ENCODE peak calls at places on chromosomes 5 and 9, in nine cellular contexts. One of them, this sample, is unnamed.

GRCh38 chr9:133759146-133759900 is 21.2 kb upstream of the SARDH start:
- DNase-seq in SK-N-MC: no peak
- DNase-seq in left ventricle myocardium inferior: peak; percentile 55
- DNase-seq in GM12878: no peak
- DNase-seq in heart left ventricle: no peak
- DNase-seq in Peyer's patch: peak; percentile 44
- DNase-seq in cardiac muscle cell: peak; percentile 32
- DNase-seq in GM23248: no peak
- DNase-seq in pancreas: peak; percentile 63
- DNase-seq in this sample: peak; percentile 60

GRCh38 chr9:105911104-105911911 is 217.0 kb downstream of the TMEM38B start:
- DNase-seq in SK-N-MC: no peak
- DNase-seq in left ventricle myocardium inferior: no peak
- DNase-seq in GM12878: no peak
- DNase-seq in heart left ventricle: no peak
- DNase-seq in Peyer's patch: no peak
- DNase-seq in cardiac muscle cell: peak; percentile 29
- DNase-seq in GM23248: no peak
- DNase-seq in pancreas: no peak
- DNase-seq in this sample: no peak

GRCh38 chr5:142845954-142846398 is 75.8 kb downstream of the ARHGAP26 start:
- DNase-seq in SK-N-MC: no peak
- DNase-seq in left ventricle myocardium inferior: no peak
- DNase-seq in GM12878: no peak
- DNase-seq in heart left ventricle: no peak
- DNase-seq in Peyer's patch: no peak
- DNase-seq in cardiac muscle cell: no peak
- DNase-seq in GM23248: no peak
- DNase-seq in pancreas: no peak
- DNase-seq in this sample: no peak

GRCh38 chr9:109893222-109893621 is 113.2 kb downstream of the PALM2AKAP2 start:
- DNase-seq in SK-N-MC: no peak
- DNase-seq in left ventricle myocardium inferior: no peak
- DNase-seq in GM12878: no peak
- DNase-seq in heart left ventricle: no peak
- DNase-seq in Peyer's patch: no peak
- DNase-seq in cardiac muscle cell: no peak
- DNase-seq in GM23248: no peak
- DNase-seq in pancreas: no peak
- DNase-seq in this sample: no peak

GRCh38 chr5:17443333-17444125 is 54.5 kb upstream of the TAF11L2 start:
- DNase-seq in SK-N-MC: no peak
- DNase-seq in left ventricle myocardium inferior: peak; percentile 28
- DNase-seq in GM12878: no peak
- DNase-seq in heart left ventricle: peak; percentile 34
- DNase-seq in Peyer's patch: no peak
- DNase-seq in cardiac muscle cell: no peak
- DNase-seq in GM23248: no peak
- DNase-seq in pancreas: no peak
- DNase-seq in this sample: peak; percentile 61

GRCh38 chr5:61886214-61886613 is 419.8 kb upstream of the KIF2A start:
- DNase-seq in SK-N-MC: no peak
- DNase-seq in left ventricle myocardium inferior: no peak
- DNase-seq in GM12878: no peak
- DNase-seq in heart left ventricle: no peak
- DNase-seq in Peyer's patch: no peak
- DNase-seq in cardiac muscle cell: no peak
- DNase-seq in GM23248: no peak
- DNase-seq in pancreas: no peak
- DNase-seq in this sample: no peak

GRCh38 chr9:95992536-95992935 is 117.0 kb downstream of the ERCC6L2 start:
- DNase-seq in SK-N-MC: no peak
- DNase-seq in left ventricle myocardium inferior: no peak
- DNase-seq in GM12878: no peak
- DNase-seq in heart left ventricle: no peak
- DNase-seq in Peyer's patch: no peak
- DNase-seq in cardiac muscle cell: no peak
- DNase-seq in GM23248: no peak
- DNase-seq in pancreas: no peak
- DNase-seq in this sample: no peak

GRCh38 chr5:31397926-31398557 is 133.9 kb downstream of the DROSHA start:
- DNase-seq in SK-N-MC: no peak
- DNase-seq in left ventricle myocardium inferior: no peak
- DNase-seq in GM12878: no peak
- DNase-seq in heart left ventricle: no peak
- DNase-seq in Peyer's patch: no peak
- DNase-seq in cardiac muscle cell: no peak
- DNase-seq in GM23248: no peak
- DNase-seq in pancreas: no peak
- DNase-seq in this sample: no peak

GRCh38 chr5:149636861-149637246 is 55.6 kb downstream of the ARHGEF37 start:
- DNase-seq in SK-N-MC: no peak
- DNase-seq in left ventricle myocardium inferior: no peak
- DNase-seq in GM12878: no peak
- DNase-seq in heart left ventricle: peak; percentile 93
- DNase-seq in Peyer's patch: peak; percentile 55
- DNase-seq in cardiac muscle cell: peak; percentile 84
- DNase-seq in GM23248: peak; percentile 90
- DNase-seq in pancreas: peak; percentile 89
- DNase-seq in this sample: peak; percentile 84

GRCh38 chr5:93581738-93582414 is 857 bp upstream of the NR2F1-AS1 start:
- DNase-seq in SK-N-MC: no peak
- DNase-seq in left ventricle myocardium inferior: no peak
- DNase-seq in GM12878: no peak
- DNase-seq in heart left ventricle: no peak
- DNase-seq in Peyer's patch: no peak
- DNase-seq in cardiac muscle cell: no peak
- DNase-seq in GM23248: peak; percentile 70
- DNase-seq in pancreas: no peak
- DNase-seq in this sample: no peak

GRCh38 chr5:5885782-5886181 is 463.3 kb downstream of the ICE1 start:
- DNase-seq in SK-N-MC: no peak
- DNase-seq in left ventricle myocardium inferior: no peak
- DNase-seq in GM12878: no peak
- DNase-seq in heart left ventricle: no peak
- DNase-seq in Peyer's patch: no peak
- DNase-seq in cardiac muscle cell: no peak
- DNase-seq in GM23248: no peak
- DNase-seq in pancreas: no peak
- DNase-seq in this sample: no peak

DNA sequence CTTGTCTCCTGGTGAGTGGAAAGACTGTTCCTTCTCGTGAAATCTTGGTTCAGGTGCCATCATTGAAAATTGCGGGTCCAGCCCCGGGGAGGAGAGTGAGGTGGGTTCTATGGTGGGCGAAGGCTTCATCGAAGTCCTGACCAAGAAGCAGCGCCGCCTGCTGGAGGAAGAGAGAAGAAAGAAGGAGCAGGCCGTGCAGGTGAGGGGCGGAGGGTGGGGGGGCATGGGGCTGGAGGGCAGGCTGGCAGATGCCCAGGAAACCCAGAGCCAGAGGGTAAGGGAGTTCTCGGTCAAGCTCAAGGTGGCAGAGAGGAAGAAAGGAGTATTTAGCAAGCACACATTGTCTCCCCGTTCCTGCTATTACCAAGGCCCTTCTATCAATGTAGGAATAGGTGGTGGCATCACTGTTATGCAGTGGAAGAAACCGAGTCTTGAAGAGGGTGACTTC is 24.3 kb upstream of the POMT1 start:
- DNase-seq in SK-N-MC: no peak
- DNase-seq in left ventricle myocardium inferior: peak; percentile 41
- DNase-seq in GM12878: no peak
- DNase-seq in heart left ventricle: peak; percentile 53
- DNase-seq in Peyer's patch: peak; percentile 78
- DNase-seq in cardiac muscle cell: peak; percentile 70
- DNase-seq in GM23248: peak; percentile 56
- DNase-seq in pancreas: peak; percentile 79
- DNase-seq in this sample: peak; percentile 55
- H3K36me3 ChIP-seq in SK-N-MC: peaks cover 96% of the 10 kb centered on the region
- H3K36me3 ChIP-seq in left ventricle myocardium inferior: peaks cover 99% of the 10 kb centered on the region
- H3K36me3 ChIP-seq in GM12878: peaks cover 50% of the 10 kb centered on the region
- H3K36me3 ChIP-seq in heart left ventricle: peaks cover 88% of the 10 kb centered on the region
- H3K36me3 ChIP-seq in Peyer's patch: peaks cover 2% of the 10 kb centered on the region
- H3K36me3 ChIP-seq in cardiac muscle cell: peaks cover 93% of the 10 kb centered on the region
- H3K36me3 ChIP-seq in GM23248: peaks cover 57% of the 10 kb centered on the region
- H3K36me3 ChIP-seq in pancreas: peaks cover 79% of the 10 kb centered on the region
- H3K36me3 ChIP-seq in this sample: peaks cover 87% of the 10 kb centered on the region

GRCh38 chr9:121324755-121325154 is 45.3 kb downstream of the STOM start:
- DNase-seq in SK-N-MC: no peak
- DNase-seq in left ventricle myocardium inferior: no peak
- DNase-seq in GM12878: no peak
- DNase-seq in heart left ventricle: no peak
- DNase-seq in Peyer's patch: no peak
- DNase-seq in cardiac muscle cell: no peak
- DNase-seq in GM23248: no peak
- DNase-seq in pancreas: no peak
- DNase-seq in this sample: no peak

GRCh38 chr9:121324316-121324715 is 45.7 kb downstream of the STOM start:
- DNase-seq in SK-N-MC: no peak
- DNase-seq in left ventricle myocardium inferior: no peak
- DNase-seq in GM12878: no peak
- DNase-seq in heart left ventricle: no peak
- DNase-seq in Peyer's patch: no peak
- DNase-seq in cardiac muscle cell: no peak
- DNase-seq in GM23248: peak; percentile 15
- DNase-seq in pancreas: no peak
- DNase-seq in this sample: no peak

GRCh38 chr9:121326130-121326838 is 43.8 kb downstream of the STOM start:
- DNase-seq in SK-N-MC: no peak
- DNase-seq in left ventricle myocardium inferior: peak; percentile 89
- DNase-seq in GM12878: no peak
- DNase-seq in heart left ventricle: peak; percentile 90
- DNase-seq in Peyer's patch: peak; percentile 72
- DNase-seq in cardiac muscle cell: no peak
- DNase-seq in GM23248: peak; percentile 93
- DNase-seq in pancreas: no peak
- DNase-seq in this sample: peak; percentile 71

GRCh38 chr9:121326924-121327613 is 43.0 kb downstream of the STOM start:
- DNase-seq in SK-N-MC: no peak
- DNase-seq in left ventricle myocardium inferior: no peak
- DNase-seq in GM12878: no peak
- DNase-seq in heart left ventricle: no peak
- DNase-seq in Peyer's patch: no peak
- DNase-seq in cardiac muscle cell: no peak
- DNase-seq in GM23248: no peak
- DNase-seq in pancreas: no peak
- DNase-seq in this sample: no peak

DNA sequence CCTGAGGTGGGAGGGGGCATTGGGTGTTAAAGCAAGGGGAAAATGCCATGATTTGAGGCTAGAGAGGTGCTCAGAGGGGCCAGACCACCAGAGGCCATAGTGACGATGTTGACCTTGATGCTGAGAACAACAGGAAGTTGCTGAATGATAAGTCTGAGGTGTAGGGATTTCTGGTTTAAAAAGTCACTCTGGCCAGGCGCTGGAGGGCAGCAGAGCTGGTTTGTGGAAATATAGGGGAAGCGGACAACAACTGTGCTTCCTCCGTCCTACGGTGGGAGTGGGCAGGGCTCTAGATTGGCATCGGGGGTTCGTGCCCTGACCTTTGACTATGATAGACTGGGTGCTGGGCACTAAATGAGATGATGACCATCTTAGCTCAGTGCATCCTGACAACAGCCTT is 44.7 kb downstream of the STOM start:
- DNase-seq in SK-N-MC: no peak
- DNase-seq in left ventricle myocardium inferior: no peak
- DNase-seq in GM12878: no peak
- DNase-seq in heart left ventricle: no peak
- DNase-seq in Peyer's patch: no peak
- DNase-seq in cardiac muscle cell: no peak
- DNase-seq in GM23248: no peak
- DNase-seq in pancreas: no peak
- DNase-seq in this sample: no peak
- H3K9me3 ChIP-seq in SK-N-MC: no peaks in the 10 kb centered on the region
- H3K9me3 ChIP-seq in left ventricle myocardium inferior: no peaks in the 10 kb centered on the region
- H3K9me3 ChIP-seq in GM12878: no peaks in the 10 kb centered on the region
- H3K9me3 ChIP-seq in heart left ventricle: no peaks in the 10 kb centered on the region
- H3K9me3 ChIP-seq in Peyer's patch: no peaks in the 10 kb centered on the region
- H3K9me3 ChIP-seq in cardiac muscle cell: no peaks in the 10 kb centered on the region
- H3K9me3 ChIP-seq in GM23248: no peaks in the 10 kb centered on the region
- H3K9me3 ChIP-seq in pancreas: no peaks in the 10 kb centered on the region
- H3K9me3 ChIP-seq in this sample: no peaks in the 10 kb centered on the region

GRCh38 chr9:132350861-132351315 is 3.9 kb downstream of the SETX start:
- DNase-seq in SK-N-MC: no peak
- DNase-seq in left ventricle myocardium inferior: no peak
- DNase-seq in GM12878: no peak
- DNase-seq in heart left ventricle: no peak
- DNase-seq in Peyer's patch: no peak
- DNase-seq in cardiac muscle cell: no peak
- DNase-seq in GM23248: peak; percentile 46
- DNase-seq in pancreas: no peak
- DNase-seq in this sample: no peak

GRCh38 chr9:132346177-132346576 is 8.6 kb downstream of the SETX start:
- DNase-seq in SK-N-MC: no peak
- DNase-seq in left ventricle myocardium inferior: no peak
- DNase-seq in GM12878: no peak
- DNase-seq in heart left ventricle: no peak
- DNase-seq in Peyer's patch: no peak
- DNase-seq in cardiac muscle cell: no peak
- DNase-seq in GM23248: no peak
- DNase-seq in pancreas: no peak
- DNase-seq in this sample: no peak

GRCh38 chr9:132351404-132352050 is 3.3 kb downstream of the SETX start:
- DNase-seq in SK-N-MC: no peak
- DNase-seq in left ventricle myocardium inferior: no peak
- DNase-seq in GM12878: no peak
- DNase-seq in heart left ventricle: no peak
- DNase-seq in Peyer's patch: no peak
- DNase-seq in cardiac muscle cell: no peak
- DNase-seq in GM23248: peak; percentile 34
- DNase-seq in pancreas: no peak
- DNase-seq in this sample: no peak

DNA sequence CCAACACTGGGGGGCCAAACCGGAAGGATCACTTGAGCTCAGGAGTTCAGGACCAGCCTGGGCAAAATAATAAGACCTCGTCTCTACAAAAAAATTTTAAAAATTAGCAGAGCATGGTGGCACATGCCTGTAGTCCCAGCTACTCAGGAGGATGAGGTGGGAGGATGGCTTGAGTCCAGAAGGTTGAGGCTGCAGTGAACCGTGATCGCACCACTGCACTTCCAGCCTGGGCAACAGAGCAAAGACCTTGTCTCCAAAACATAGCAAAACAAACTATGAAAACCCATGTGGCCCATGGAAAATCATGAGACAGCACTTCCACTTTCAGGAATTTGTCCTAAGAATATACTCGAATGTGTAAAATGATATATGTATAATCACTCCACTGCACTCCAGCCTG is 6.1 kb downstream of the SETX start:
- DNase-seq in SK-N-MC: no peak
- DNase-seq in left ventricle myocardium inferior: no peak
- DNase-seq in GM12878: no peak
- DNase-seq in heart left ventricle: no peak
- DNase-seq in Peyer's patch: no peak
- DNase-seq in cardiac muscle cell: no peak
- DNase-seq in GM23248: no peak
- DNase-seq in pancreas: no peak
- DNase-seq in this sample: no peak
- H3K36me3 ChIP-seq in SK-N-MC: peaks cover 88% of the 10 kb centered on the region
- H3K36me3 ChIP-seq in left ventricle myocardium inferior: peaks cover 95% of the 10 kb centered on the region
- H3K36me3 ChIP-seq in GM12878: peaks cover 34% of the 10 kb centered on the region
- H3K36me3 ChIP-seq in heart left ventricle: peaks cover 80% of the 10 kb centered on the region
- H3K36me3 ChIP-seq in Peyer's patch: no peaks in the 10 kb centered on the region
- H3K36me3 ChIP-seq in cardiac muscle cell: peaks cover 64% of the 10 kb centered on the region
- H3K36me3 ChIP-seq in GM23248: peaks cover 76% of the 10 kb centered on the region
- H3K36me3 ChIP-seq in pancreas: peaks cover 77% of the 10 kb centered on the region
- H3K36me3 ChIP-seq in this sample: peaks cover 24% of the 10 kb centered on the region

GRCh38 chr5:56711191-56711590 is 104.2 kb upstream of the MAP3K1 start:
- DNase-seq in SK-N-MC: no peak
- DNase-seq in left ventricle myocardium inferior: no peak
- DNase-seq in GM12878: no peak
- DNase-seq in heart left ventricle: no peak
- DNase-seq in Peyer's patch: no peak
- DNase-seq in cardiac muscle cell: no peak
- DNase-seq in GM23248: peak; percentile 66
- DNase-seq in pancreas: no peak
- DNase-seq in this sample: no peak
- H3K9me3 ChIP-seq in SK-N-MC: no peaks in the 10 kb centered on the region
- H3K9me3 ChIP-seq in left ventricle myocardium inferior: peaks cover 11% of the 10 kb centered on the region
- H3K9me3 ChIP-seq in GM12878: peaks cover 2% of the 10 kb centered on the region
- H3K9me3 ChIP-seq in heart left ventricle: no peaks in the 10 kb centered on the region
- H3K9me3 ChIP-seq in Peyer's patch: no peaks in the 10 kb centered on the region
- H3K9me3 ChIP-seq in cardiac muscle cell: no peaks in the 10 kb centered on the region
- H3K9me3 ChIP-seq in GM23248: no peaks in the 10 kb centered on the region
- H3K9me3 ChIP-seq in pancreas: no peaks in the 10 kb centered on the region
- H3K9me3 ChIP-seq in this sample: no peaks in the 10 kb centered on the region